ENCODE peak calls at places on chromosomes 1 and 21, in nine cellular contexts. G is NCI-H1105 treated with DMSO at 0.1 percent for 48 hours; Y is stimulated activated CD4-positive, alpha-beta T cell treated with anti-CD3 and anti-CD28 coated beads, Interleukin-4, amount 100 ng/mL, for 48 hours; C is SHP77 treated with DMSO at 0.1 percent for 48 hours; K is GM10248; A is AG20443; J is colonic mucosa; U is SJCRH30; F is GM19239. X is an unnamed sample.

GRCh38 chr21:32508558-32508957 is 76.8 kb downstream of the TCP10L start:
- DNase-seq in G (no peak), Y (no peak), C (no peak), K (no peak), A (no peak), J (no peak), U (no peak), F (no peak), X (no peak)

GRCh38 chr1:5223266-5223665 is 568.9 kb downstream of the AJAP1 start:
- DNase-seq in G (no peak), Y (no peak), C (no peak), K (no peak), A (no peak), J (no peak), U (no peak), F (no peak), X (no peak)

GRCh38 chr1:210505601-210506564 is 177.2 kb downstream of the HHAT start:
- DNase-seq in G (no peak), Y (no peak), C (no peak), K (no peak), A (no peak), J (no peak), U (peak; percentile 14), F (no peak), X (no peak)

GRCh38 chr21:35953570-35953969 is 106.8 kb downstream of the SETD4 start:
- DNase-seq in G (no peak), Y (no peak), C (no peak), K (no peak), A (peak; percentile 14), J (peak; percentile 25), U (no peak), F (no peak), X (no peak)

GRCh38 chr21:25708467-25709065 is 26.1 kb downstream of the ATP5PF start:
- DNase-seq in G (peak; percentile 63), Y (peak; percentile 19), C (peak; percentile 12), K (peak; percentile 52), A (peak; percentile 52), J (peak; percentile 32), U (peak; percentile 76), F (peak; percentile 27), X (peak; percentile 54)

GRCh38 chr1:161763522-161764098 is 2.5 kb upstream of the ATF6 start:
- DNase-seq in G (no peak), Y (no peak), C (no peak), K (peak; percentile 34), A (no peak), J (peak; percentile 36), U (peak; percentile 46), F (peak; percentile 21), X (peak; percentile 63)

GRCh38 chr1:84763912-84764675 is 73.8 kb upstream of the SSX2IP start:
- DNase-seq in G (no peak), Y (no peak), C (no peak), K (no peak), A (no peak), J (no peak), U (no peak), F (no peak), X (no peak)

GRCh38 chr21:43703068-43703880 is 15.7 kb upstream of the PDXK start:
- DNase-seq in G (no peak), Y (no peak), C (no peak), K (no peak), A (peak; percentile 49), J (peak; percentile 68), U (peak; percentile 53), F (no peak), X (no peak)

GRCh38 chr1:157302199-157302497 is 164.0 kb upstream of the ETV3 start:
- DNase-seq in G (no peak), Y (no peak), C (no peak), K (no peak), A (no peak), J (no peak), U (no peak), F (no peak), X (no peak)

GRCh38 chr1:45230537-45230936 is 24.1 kb upstream of the ZSWIM5 start:
- DNase-seq in G (no peak), Y (no peak), C (no peak), K (no peak), A (no peak), J (peak; percentile 36), U (no peak), F (no peak), X (no peak)

GRCh38 chr1:180720753-180721152 is 88.9 kb downstream of the XPR1 start:
- DNase-seq in G (no peak), Y (no peak), C (no peak), K (no peak), A (no peak), J (no peak), U (no peak), F (no peak), X (no peak)

GRCh38 chr1:228376651-228377631 is 29.7 kb downstream of the TRIM11 start:
- DNase-seq in G (no peak), Y (no peak), C (no peak), K (no peak), A (no peak), J (no peak), U (no peak), F (no peak), X (no peak)

GRCh38 chr1:112840631-112841624 is 115.1 kb downstream of the SLC16A1 start:
- DNase-seq in G (peak; percentile 77), Y (no peak), C (no peak), K (peak; percentile 47), A (no peak), J (no peak), U (peak; percentile 11), F (no peak), X (peak; percentile 27)

GRCh38 chr1:231139659-231140650 is 21.9 kb upstream of the TRIM67 start:
- DNase-seq in G (no peak), Y (no peak), C (no peak), K (no peak), A (peak; percentile 52), J (no peak), U (peak; percentile 65), F (no peak), X (no peak)

GRCh38 chr1:186228751-186229150 is 146.3 kb downstream of the TPR start:
- DNase-seq in G (no peak), Y (no peak), C (no peak), K (no peak), A (no peak), J (no peak), U (no peak), F (no peak), X (no peak)

GRCh38 chr1:40684669-40685068 is 6.8 kb upstream of the NFYC start:
- DNase-seq in G (no peak), Y (no peak), C (no peak), K (no peak), A (no peak), J (no peak), U (no peak), F (no peak), X (no peak)

GRCh38 chr1:51491166-51491981 is 27.7 kb downstream of the EPS15 start:
- DNase-seq in G (peak; percentile 10), Y (no peak), C (no peak), K (peak; percentile 24), A (no peak), J (peak; percentile 62), U (no peak), F (no peak), X (peak; percentile 68)

GRCh38 chr1:116433283-116434257 is 60.5 kb downstream of the ATP1A1 start:
- DNase-seq in G (no peak), Y (no peak), C (no peak), K (no peak), A (peak; percentile 29), J (peak; percentile 45), U (peak; percentile 92), F (no peak), X (no peak)

GRCh38 chr1:161993576-161993975 is 30.1 kb downstream of the OLFML2B start:
- DNase-seq in G (no peak), Y (no peak), C (no peak), K (no peak), A (no peak), J (no peak), U (no peak), F (no peak), X (no peak)

GRCh38 chr1:229950908-229951307 is 116.1 kb upstream of the GALNT2 start:
- DNase-seq in G (no peak), Y (no peak), C (no peak), K (no peak), A (no peak), J (no peak), U (no peak), F (no peak), X (no peak)

GRCh38 chr1:37265156-37265555 is 209.2 kb upstream of the ZC3H12A start:
- DNase-seq in G (no peak), Y (no peak), C (no peak), K (no peak), A (no peak), J (no peak), U (no peak), F (no peak), X (no peak)

GRCh38 chr1:220906561-220907334 is 27.5 kb downstream of the HLX start:
- DNase-seq in G (no peak), Y (no peak), C (no peak), K (no peak), A (peak; percentile 69), J (no peak), U (peak; percentile 82), F (no peak), X (no peak)

GRCh38 chr1:46519209-46519608 is 29.6 kb downstream of the DMBX1 start:
- DNase-seq in G (no peak), Y (no peak), C (no peak), K (no peak), A (no peak), J (no peak), U (no peak), F (no peak), X (no peak)

GRCh38 chr1:231301990-231302389 is 35.7 kb downstream of the EXOC8 start:
- DNase-seq in G (no peak), Y (no peak), C (no peak), K (no peak), A (no peak), J (no peak), U (no peak), F (no peak), X (no peak)

GRCh38 chr1:145927073-145927886 is at the start of gene RBM8A:
- DNase-seq in G (peak; percentile 99), Y (peak; percentile 91), C (peak; percentile 100), K (peak; percentile 89), A (peak; percentile 93), J (peak; percentile 96), U (peak; percentile 98), F (peak; percentile 69), X (peak; percentile 90)

GRCh38 chr1:174968750-174969244 is 30.9 kb upstream of the CACYBP start:
- DNase-seq in G (no peak), Y (no peak), C (no peak), K (peak; percentile 43), A (no peak), J (no peak), U (peak; percentile 49), F (no peak), X (no peak)

GRCh38 chr1:154607084-154607747 is 770 bp downstream of the ADAR start:
- DNase-seq in G (peak; percentile 44), Y (no peak), C (peak; percentile 49), K (no peak), A (peak; percentile 24), J (peak; percentile 40), U (no peak), F (no peak), X (no peak)

GRCh38 chr21:43190544-43191340 is 21.9 kb downstream of the CRYAA start:
- DNase-seq in G (no peak), Y (no peak), C (no peak), K (no peak), A (no peak), J (peak; percentile 14), U (no peak), F (no peak), X (no peak)

GRCh38 chr1:158121604-158122254 is 59.0 kb upstream of the CD1D start:
- DNase-seq in G (peak; percentile 64), Y (no peak), C (peak; percentile 10), K (peak; percentile 45), A (peak; percentile 41), J (peak; percentile 47), U (peak; percentile 60), F (no peak), X (peak; percentile 65)

GRCh38 chr1:206492589-206492988 is 14.7 kb upstream of the RASSF5 start:
- DNase-seq in G (no peak), Y (no peak), C (no peak), K (no peak), A (no peak), J (no peak), U (no peak), F (no peak), X (no peak)

GRCh38 chr1:109598655-109599054 is 20.8 kb downstream of the GNAT2 start:
- DNase-seq in G (no peak), Y (no peak), C (no peak), K (no peak), A (no peak), J (no peak), U (no peak), F (no peak), X (no peak)

X was measured in germinal center.